ENCODE peak calls at places on chromosomes 12 and 14, in four cellular contexts. E, S, R and C are unnamed samples.

GRCh38 chr12:41348198-41348597 is 160.1 kb downstream of the PDZRN4 start:
- DNase-seq in R (no peak), E (no peak), S (no peak), C (no peak)

GRCh38 chr14:56491299-56492285 is 88.0 kb upstream of the TMEM260 start:
- DNase-seq in S (peak; percentile 75), R (peak; percentile 49), E (peak; percentile 90), C (peak; percentile 97)

GRCh38 chr12:19648173-19648572 is 208.9 kb downstream of the AEBP2 start:
- DNase-seq in R (no peak), S (no peak), E (no peak), C (no peak)

GRCh38 chr12:131789638-131790037 is 38.6 kb upstream of the MMP17 start:
- DNase-seq in S (no peak), E (no peak), R (no peak), C (no peak)

GRCh38 chr14:68535404-68536024 is 257.4 kb downstream of the ZFP36L1 start:
- DNase-seq in S (peak; percentile 87), E (no peak), R (peak; percentile 95), C (no peak)

GRCh38 chr14:99579077-99579836 is 24.8 kb downstream of the CCDC85C start:
- DNase-seq in S (no peak), R (no peak), E (no peak), C (peak; percentile 61)

GRCh38 chr12:90043264-90043663 is 334.6 kb upstream of the ATP2B1 start:
- DNase-seq in E (no peak), S (peak; percentile 68), R (peak; percentile 72), C (no peak)

GRCh38 chr12:125873031-125873430 is 807.8 kb downstream of the AACS start:
- DNase-seq in E (no peak), S (no peak), R (no peak), C (no peak)

GRCh38 chr14:22813145-22813544 is 2.1 kb downstream of the SLC7A7 start:
- DNase-seq in S (no peak), E (no peak), R (no peak), C (no peak)

GRCh38 chr12:90010089-90010488 is 301.5 kb upstream of the ATP2B1 start:
- DNase-seq in S (peak; percentile 22), E (no peak), R (peak; percentile 31), C (peak; percentile 42)

DNA sequence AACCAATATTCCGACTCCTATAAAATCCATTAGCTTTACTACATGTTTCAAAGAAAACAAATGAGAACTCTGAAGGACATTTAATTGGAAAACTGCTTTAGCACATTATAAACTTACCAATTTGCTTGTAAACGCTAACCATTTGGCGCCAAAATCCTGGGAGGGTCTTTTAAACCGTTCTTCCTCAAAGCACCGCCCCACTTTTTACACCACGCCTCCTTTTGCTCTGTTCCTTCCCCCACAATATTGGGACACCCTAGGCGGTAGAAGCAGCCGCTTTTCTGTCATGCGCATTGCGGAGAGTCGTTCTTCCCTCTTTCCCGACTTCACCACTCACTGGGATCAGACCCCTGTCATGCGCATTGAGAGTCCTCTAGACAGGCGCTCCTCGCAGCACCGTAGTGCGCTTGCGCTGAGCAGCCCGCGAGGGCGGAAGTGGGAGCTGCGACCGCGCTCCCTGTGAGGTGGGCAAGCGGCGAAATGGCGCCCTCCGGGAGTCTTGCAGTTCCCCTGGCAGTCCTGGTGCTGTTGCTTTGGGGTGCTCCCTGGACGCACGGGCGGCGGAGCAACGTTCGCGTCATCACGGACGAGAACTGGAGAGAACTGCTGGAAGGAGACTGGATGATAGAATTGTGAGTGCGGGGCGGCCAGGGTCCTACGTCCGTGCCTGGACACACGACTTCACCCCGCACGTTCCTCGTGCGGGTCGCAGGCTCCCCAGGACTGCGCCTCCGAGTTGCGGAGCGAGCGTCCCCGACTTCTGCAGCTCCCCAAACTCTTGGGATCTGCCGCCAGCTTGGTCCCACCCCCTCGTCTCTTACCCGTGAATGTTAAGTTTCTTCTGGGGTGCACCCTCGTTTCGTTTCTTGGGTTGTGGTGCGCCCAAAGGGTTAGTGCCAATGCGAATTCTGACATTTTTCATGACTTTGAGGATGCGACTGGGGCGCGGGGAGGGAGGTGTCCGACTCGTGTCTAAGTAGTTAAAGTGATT is at the start of gene TMX1:
- DNase-seq in E (peak; percentile 98), R (peak; percentile 99), S (peak; percentile 99), C (peak; percentile 100)
- H2BK5ac ChIP-seq in E (peak within 1 kb of the TSS; percentile 79), R (peak within 1 kb of the TSS; percentile 77), S (peak within 1 kb of the TSS; percentile 19), C (peak within 1 kb of the TSS; percentile 93)

GRCh38 chr14:93060841-93061240 is 54.9 kb downstream of the ITPK1 start:
- DNase-seq in R (no peak), E (no peak), S (no peak), C (no peak)
- H3K27ac ChIP-seq in R (no peak overlapping the region), E (no peak overlapping the region), S (no peak overlapping the region), C (no peak overlapping the region)

DNA sequence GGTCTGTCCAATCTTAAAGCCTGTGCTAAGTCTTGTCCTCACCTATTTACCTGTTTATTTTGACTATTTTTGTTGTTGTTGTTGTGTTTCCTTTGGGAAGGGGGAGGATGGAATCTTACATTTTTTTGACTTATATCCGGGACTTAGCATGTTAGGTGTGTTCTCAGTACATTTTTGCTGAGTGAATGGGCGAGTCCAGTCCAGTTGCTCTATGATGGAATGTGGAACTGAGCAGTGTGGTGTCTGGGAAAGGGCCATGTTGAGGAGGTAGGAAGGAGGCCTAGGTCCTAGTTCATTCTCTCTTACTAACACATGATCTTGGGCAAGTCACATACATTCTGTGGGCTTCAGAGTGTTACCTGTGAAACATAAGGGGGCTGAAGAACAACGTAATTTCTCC is 80.9 kb upstream of the SLC38A2 start:
- DNase-seq in R (no peak), E (no peak), S (no peak), C (no peak)
- H2BK5ac ChIP-seq in R (no peak overlapping the region), E (no peak overlapping the region), S (no peak overlapping the region), C (no peak overlapping the region)

DNA sequence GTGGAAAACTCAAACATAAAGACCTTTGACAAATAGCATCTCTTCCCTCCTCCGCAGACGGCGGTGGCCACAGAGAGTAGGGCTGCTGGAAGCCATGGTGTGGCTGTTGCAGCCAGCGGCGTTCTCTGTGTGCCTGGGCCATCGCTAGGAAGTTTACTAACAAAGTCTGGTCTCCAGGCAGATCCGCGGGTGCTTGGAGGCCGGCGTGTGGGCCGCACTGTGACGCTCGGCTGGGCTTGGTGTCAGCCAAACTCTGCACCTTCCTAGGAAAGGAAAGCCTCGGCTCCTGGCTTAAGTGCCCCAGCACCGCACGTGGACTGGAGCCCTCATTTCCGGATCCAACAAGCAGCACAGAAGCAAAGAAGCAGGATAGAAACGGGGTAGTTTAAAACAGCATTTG is 65.5 kb downstream of the CCDC88C start:
- DNase-seq in R (no peak), E (no peak), S (no peak), C (no peak)
- H3K27ac ChIP-seq in R (no peak overlapping the region), E (peak overlapping the region; percentile 43), S (no peak overlapping the region), C (no peak overlapping the region)

GRCh38 chr14:102825307-102826095 is 48.3 kb downstream of the TRAF3 start:
- DNase-seq in E (no peak), R (no peak), S (no peak), C (no peak)

GRCh38 chr14:102827716-102828115 is 50.5 kb downstream of the TRAF3 start:
- DNase-seq in R (peak; percentile 23), E (no peak), S (no peak), C (no peak)

GRCh38 chr14:102826751-102827675 is 49.8 kb downstream of the TRAF3 start:
- DNase-seq in E (no peak), R (no peak), S (no peak), C (no peak)

GRCh38 chr14:102824832-102825231 is 47.6 kb downstream of the TRAF3 start:
- DNase-seq in S (peak; percentile 56), E (no peak), R (peak; percentile 86), C (no peak)

GRCh38 chr14:102826161-102826560 is 48.9 kb downstream of the TRAF3 start:
- DNase-seq in R (no peak), E (no peak), S (no peak), C (no peak)
- H2BK5ac ChIP-seq in R (no peak overlapping the region), E (no peak overlapping the region), S (no peak overlapping the region), C (no peak overlapping the region)